ENCODE peak calls at places on chromosomes 5 and 9, in seven cellular contexts. L is transverse colon; R is brain microvascular endothelial cell; S is HFF-Myc; P is cardiac muscle cell; Q is adipocyte; J is CD8-positive, alpha-beta T cell. T is an unnamed sample.

GRCh38 chr5:6788439-6788838 is 75.2 kb downstream of the TENT4A start:
- DNase-seq in J (no peak), R (no peak), L (no peak), Q (no peak), S (no peak), P (no peak), T (no peak)

GRCh38 chr5:125267636-125268248 is 521.3 kb upstream of the ZNF608 start:
- DNase-seq in P (no peak), J (no peak), S (no peak), L (no peak), Q (no peak), R (no peak), T (no peak)

GRCh38 chr9:77846957-77847574 is 184.5 kb downstream of the GNAQ start:
- DNase-seq in S (no peak), R (peak), P (no peak), L (no peak), J (no peak), Q (no peak), T (peak)

GRCh38 chr5:88486466-88486865 is 217.8 kb upstream of the TMEM161B start:
- DNase-seq in P (no peak), Q (no peak), S (no peak), R (no peak), J (no peak), L (no peak), T (no peak)

GRCh38 chr5:149948988-149949387 is 4.4 kb upstream of the PDE6A start:
- DNase-seq in Q (no peak), P (no peak), J (no peak), R (no peak), S (no peak), L (no peak), T (no peak)

GRCh38 chr9:13174906-13175639 is 104.4 kb downstream of the MPDZ start:
- DNase-seq in S (no peak), R (no peak), P (no peak), J (no peak), L (no peak), Q (no peak), T (no peak)

GRCh38 chr5:76402880-76403712 is at the start of gene IQGAP2:
- DNase-seq in R (peak), S (no peak), Q (peak), L (peak), J (peak), P (peak), T (peak)

GRCh38 chr5:16713386-16713928 is 96.7 kb upstream of the RETREG1 start:
- DNase-seq in P (peak), Q (peak), J (no peak), R (peak), S (no peak), L (peak), T (peak)

GRCh38 chr9:137384116-137384756 is 38.7 kb downstream of the EXD3 start:
- DNase-seq in R (no peak), Q (no peak), J (no peak), S (no peak), L (no peak), P (no peak), T (peak)

GRCh38 chr5:54704825-54705224 is 187.3 kb downstream of the SNX18 start:
- DNase-seq in J (no peak), R (no peak), Q (no peak), L (no peak), P (peak), S (no peak), T (no peak)

GRCh38 chr5:78187172-78187571 is 107.3 kb downstream of the AP3B1 start:
- DNase-seq in J (no peak), Q (no peak), S (no peak), P (no peak), R (no peak), L (no peak), T (no peak)

GRCh38 chr9:6467006-6467625 is 54.1 kb downstream of the UHRF2 start:
- DNase-seq in Q (no peak), L (no peak), J (no peak), P (no peak), S (no peak), R (no peak), T (peak)

GRCh38 chr9:4686584-4686983 is 7.2 kb downstream of the CDC37L1 start:
- DNase-seq in P (no peak), J (no peak), Q (no peak), L (no peak), S (no peak), R (no peak), T (no peak)

GRCh38 chr9:33129886-33130284 is 37.3 kb downstream of the B4GALT1 start:
- DNase-seq in J (no peak), S (no peak), P (no peak), L (peak), R (no peak), Q (no peak), T (no peak)

GRCh38 chr5:107633171-107633901 is 37.4 kb downstream of the EFNA5 start:
- DNase-seq in J (no peak), L (no peak), R (peak), P (no peak), Q (no peak), S (no peak), T (peak)

GRCh38 chr5:136374003-136374402 is 8.7 kb upstream of the TRPC7 start:
- DNase-seq in Q (peak), R (peak), L (no peak), S (peak), J (no peak), P (peak), T (peak)

GRCh38 chr5:173163219-173163618 is 18.9 kb downstream of the BNIP1 start:
- DNase-seq in Q (peak), L (no peak), S (peak), P (peak), R (no peak), J (no peak), T (peak)

GRCh38 chr5:64792474-64792873 is 23.7 kb downstream of the CWC27 start:
- DNase-seq in Q (no peak), R (no peak), P (no peak), L (no peak), J (no peak), S (no peak), T (no peak)

GRCh38 chr9:106933470-106933869 is 70.5 kb downstream of the ZNF462 start:
- DNase-seq in L (no peak), Q (no peak), J (no peak), S (no peak), R (no peak), P (no peak), T (no peak)

GRCh38 chr9:68708089-68708488 is 3.0 kb downstream of the PIP5K1B start:
- DNase-seq in L (no peak), Q (no peak), S (no peak), R (no peak), P (no peak), J (no peak), T (no peak)

GRCh38 chr5:91269198-91269597 is 113.9 kb downstream of the ARRDC3 start:
- DNase-seq in L (no peak), Q (no peak), P (no peak), J (no peak), R (no peak), S (no peak), T (no peak)

GRCh38 chr9:95726756-95727155 is 148.7 kb upstream of the ERCC6L2 start:
- DNase-seq in R (peak), J (no peak), P (peak), L (no peak), Q (peak), S (peak), T (peak)

GRCh38 chr9:27838876-27839275 is 265.6 kb upstream of the C9orf72 start:
- DNase-seq in R (no peak), P (no peak), Q (no peak), J (no peak), L (no peak), S (no peak), T (no peak)

GRCh38 chr5:1050449-1051365 is 42.1 kb downstream of the NKD2 start:
- DNase-seq in P (no peak), Q (peak), R (no peak), J (no peak), L (no peak), S (no peak), T (no peak)

GRCh38 chr5:128632264-128632663 is 94.2 kb upstream of the FBN2 start:
- DNase-seq in J (no peak), S (no peak), Q (no peak), L (no peak), P (no peak), R (peak), T (peak)

GRCh38 chr5:91469517-91470165 is 86.5 kb upstream of the ARRDC3 start:
- DNase-seq in Q (no peak), J (no peak), P (no peak), L (no peak), R (peak), S (no peak), T (peak)

GRCh38 chr5:15566789-15567188 is 66.8 kb downstream of the FBXL7 start:
- DNase-seq in J (no peak), R (no peak), P (no peak), L (no peak), S (no peak), Q (no peak), T (no peak)

GRCh38 chr5:56900858-56901578 is 8.4 kb upstream of the SETD9 start:
- DNase-seq in S (peak), J (peak), L (no peak), R (peak), P (peak), Q (peak), T (peak)

GRCh38 chr5:108420182-108420581 is 38.3 kb upstream of the FBXL17 start:
- DNase-seq in R (no peak), L (no peak), S (no peak), J (no peak), P (no peak), Q (no peak), T (no peak)

GRCh38 chr5:178182158-178182876 is 4.9 kb downstream of the GMCL2 start:
- DNase-seq in J (no peak), R (no peak), S (no peak), Q (no peak), P (no peak), L (no peak), T (no peak)

GRCh38 chr5:151880304-151880703 is 44.3 kb downstream of the GLRA1 start:
- DNase-seq in J (no peak), Q (no peak), L (no peak), P (no peak), R (no peak), S (no peak), T (no peak)

GRCh38 chr5:39657943-39658342 is 233.2 kb upstream of the DAB2 start:
- DNase-seq in P (no peak), R (no peak), L (no peak), Q (no peak), J (no peak), S (no peak), T (no peak)

GRCh38 chr9:124007468-124008306 is 3.9 kb upstream of the LHX2 start:
- DNase-seq in S (no peak), J (no peak), Q (no peak), R (no peak), L (no peak), P (no peak), T (no peak)
- H3K4me3 ChIP-seq in S (no peak), J (no peak), Q (no peak), R (no peak), L (no peak), P (peak), T (no peak)

DNA sequence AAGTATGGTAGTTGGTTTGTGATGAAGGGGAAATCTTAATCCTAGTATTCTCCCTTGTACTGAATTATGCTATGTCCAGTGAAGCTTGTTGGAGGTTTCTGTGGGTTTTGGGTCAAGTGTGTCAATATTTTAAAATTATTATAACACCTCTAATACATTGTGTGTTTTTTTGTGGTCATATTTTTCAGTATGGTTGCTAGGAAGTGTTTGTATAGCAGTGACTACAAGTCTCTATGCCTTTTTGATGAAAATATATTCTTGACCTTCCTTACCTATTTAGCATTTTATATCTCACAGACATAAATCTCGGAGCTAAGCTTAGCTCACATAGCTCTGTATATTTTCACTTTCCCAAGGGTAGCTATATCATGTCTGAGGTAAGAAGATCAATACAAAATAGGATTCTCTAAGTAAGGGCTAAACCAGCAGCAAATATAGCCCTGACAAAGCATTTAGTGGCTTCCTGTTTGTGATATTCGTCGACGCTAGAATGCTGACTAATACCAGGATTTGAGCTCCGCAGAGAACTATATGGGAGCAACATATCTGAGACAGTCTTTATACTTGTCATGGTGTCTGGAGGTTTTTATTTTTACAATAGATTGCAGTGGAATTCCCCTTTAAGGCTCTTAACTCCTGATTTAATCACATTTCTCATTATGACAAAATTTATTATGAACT is 82.3 kb downstream of the MACIR start:
- DNase-seq in P (no peak), L (no peak), J (no peak), R (peak), S (no peak), Q (no peak), T (peak)
- H3K4me3 ChIP-seq in P (no peak), L (no peak), J (no peak), R (no peak), S (no peak), Q (no peak), T (no peak)

GRCh38 chr5:106600803-106601202 is 1069.9 kb downstream of the EFNA5 start:
- DNase-seq in P (no peak), J (no peak), L (no peak), S (no peak), R (no peak), Q (no peak), T (no peak)
- H3K4me3 ChIP-seq in P (no peak), J (no peak), L (no peak), S (no peak), R (no peak), Q (no peak), T (no peak)

GRCh38 chr5:14343376-14343775 is 200.2 kb downstream of the TRIO start:
- DNase-seq in L (no peak), S (no peak), Q (no peak), R (no peak), P (no peak), J (no peak), T (no peak)

GRCh38 chr5:14341571-14342225 is 198.6 kb downstream of the TRIO start:
- DNase-seq in J (no peak), S (no peak), Q (no peak), L (no peak), P (no peak), R (no peak), T (no peak)

GRCh38 chr5:14337603-14338002 is 194.5 kb downstream of the TRIO start:
- DNase-seq in J (no peak), R (no peak), Q (no peak), P (no peak), S (no peak), L (no peak), T (no peak)

GRCh38 chr5:14339467-14339866 is 196.3 kb downstream of the TRIO start:
- DNase-seq in Q (no peak), P (no peak), S (no peak), J (no peak), L (no peak), R (no peak), T (no peak)

DNA sequence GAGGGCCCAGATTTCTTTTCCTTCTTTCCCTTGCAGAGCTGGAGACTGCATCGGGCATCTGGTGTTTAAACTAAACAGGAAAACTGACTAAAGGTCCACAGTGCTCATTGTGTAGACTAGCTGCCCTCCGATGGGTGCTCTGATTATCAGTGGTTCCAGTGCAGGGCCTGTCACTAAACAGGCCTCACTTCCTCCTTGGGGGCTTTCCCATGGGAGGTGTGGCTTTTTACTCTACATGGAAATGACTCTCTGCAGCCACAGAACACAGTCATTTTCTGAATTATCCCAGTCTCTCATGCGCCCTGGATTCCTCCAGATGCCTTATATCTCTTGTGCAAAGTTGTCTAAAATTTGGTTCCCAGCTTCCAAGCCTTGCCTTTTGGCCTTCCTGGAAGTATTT is 199.2 kb downstream of the TRIO start:
- DNase-seq in R (peak), L (no peak), P (no peak), J (no peak), S (no peak), Q (no peak), T (peak)
- H3K4me3 ChIP-seq in R (no peak), L (no peak), P (no peak), J (no peak), S (no peak), Q (no peak), T (no peak)

GRCh38 chr9:34958411-34958982 is 412 bp downstream of the PHF24 start:
- DNase-seq in J (no peak), Q (no peak), R (no peak), S (no peak), P (no peak), L (no peak), T (no peak)
- H3K4me3 ChIP-seq in J (peak), Q (peak), R (peak), S (no peak), P (peak), L (peak), T (no peak)

T was measured in fibroblast of pulmonary artery.